ENCODE peak calls at places on chromosomes 12 and 14, in five cellular contexts. M, R, P, Y and F are unnamed samples.

GRCh38 chr14:50225067-50225973 is 6.1 kb downstream of the SOS2 start:
- DNase-seq in M (no peak), R (no peak), P (no peak), Y (no peak), F (no peak)

GRCh38 chr12:75503866-75504265 is 7.5 kb downstream of the KRR1 start:
- DNase-seq in Y (no peak), P (no peak), R (no peak), M (no peak), F (no peak)

GRCh38 chr14:103126088-103126872 is 3.0 kb downstream of the TNFAIP2 start:
- DNase-seq in Y (no peak), R (no peak), M (no peak), P (no peak), F (no peak)

GRCh38 chr14:48792376-48793024 is 793.7 kb downstream of the RPS29 start:
- DNase-seq in Y (peak), P (no peak), M (no peak), R (no peak), F (no peak)

GRCh38 chr12:31386364-31386777 is 60.4 kb upstream of the SINHCAF start:
- DNase-seq in R (no peak), P (no peak), Y (no peak), M (no peak), F (peak)

GRCh38 chr14:77498120-77498979 is at the start of gene ISM2:
- DNase-seq in R (peak), M (peak), Y (peak), P (peak), F (peak)

GRCh38 chr12:108156717-108157116 is 27.6 kb downstream of the WSCD2 start:
- DNase-seq in R (no peak), M (no peak), Y (no peak), P (no peak), F (no peak)

GRCh38 chr12:96063046-96063445 is 27.7 kb upstream of the LTA4H start:
- DNase-seq in P (no peak), M (no peak), R (no peak), Y (no peak), F (no peak)

GRCh38 chr12:25377475-25378179 is 126.9 kb upstream of the KRAS start:
- DNase-seq in Y (no peak), R (peak), M (no peak), P (no peak), F (no peak)

GRCh38 chr12:198708-199107 is 15.2 kb downstream of the SLC6A12 start:
- DNase-seq in R (no peak), P (no peak), M (no peak), Y (no peak), F (no peak)

GRCh38 chr12:109752117-109753053 is 38.8 kb downstream of the FAM222A start:
- DNase-seq in M (no peak), R (no peak), P (no peak), Y (no peak), F (peak)

GRCh38 chr12:57332646-57333312 is 81.8 kb upstream of the STAC3 start:
- DNase-seq in M (no peak), P (no peak), R (no peak), Y (no peak), F (no peak)

GRCh38 chr12:109741970-109742372 is 28.3 kb downstream of the FAM222A start:
- DNase-seq in M (peak), R (no peak), Y (no peak), P (peak), F (peak)

GRCh38 chr14:95906591-95906990 is 30.0 kb downstream of the TUNAR start:
- DNase-seq in P (no peak), M (no peak), Y (no peak), R (no peak), F (no peak)

GRCh38 chr14:55427439-55427838 is 13.0 kb downstream of the TBPL2 start:
- DNase-seq in M (no peak), P (no peak), Y (peak), R (no peak), F (no peak)

GRCh38 chr12:89391726-89392336 is 39.5 kb upstream of the DUSP6 start:
- DNase-seq in M (no peak), Y (no peak), R (no peak), P (no peak), F (no peak)

GRCh38 chr12:2284857-2285256 is 232.1 kb downstream of the CACNA1C start:
- DNase-seq in M (no peak), R (peak), P (peak), Y (peak), F (peak)

GRCh38 chr12:4978737-4979136 is 64.9 kb upstream of the KCNA5 start:
- DNase-seq in R (no peak), M (no peak), P (no peak), Y (no peak), F (no peak)

GRCh38 chr12:54185919-54186318 is 2.9 kb downstream of the SMUG1 start:
- DNase-seq in R (no peak), M (no peak), Y (no peak), P (no peak), F (no peak)

GRCh38 chr14:65637780-65638179 is 225.2 kb downstream of the FUT8 start:
- DNase-seq in P (no peak), M (peak), Y (no peak), R (peak), F (no peak)

GRCh38 chr12:79776111-79776510 is 85.3 kb upstream of the PAWR start:
- DNase-seq in R (no peak), Y (no peak), M (no peak), P (no peak), F (no peak)

GRCh38 chr14:59566725-59567124 is 9.9 kb downstream of the CCDC175 start:
- DNase-seq in R (no peak), P (no peak), Y (peak), M (no peak), F (no peak)

GRCh38 chr12:15979096-15980091 is 68.3 kb downstream of the DERA start:
- DNase-seq in M (no peak), R (no peak), P (no peak), Y (peak), F (peak)

GRCh38 chr12:16303939-16304338 is 26.5 kb upstream of the SLC15A5 start:
- DNase-seq in M (no peak), R (no peak), Y (no peak), P (no peak), F (no peak)